ENCODE peak calls at places on chromosomes 7 and 10, in five cellular contexts. One of them, this sample, is unnamed.

GRCh38 chr10:30973737-30974136 is 57.9 kb downstream of the ZNF438 start:
- DNase-seq in K562: no peak
- DNase-seq in WTC11: no peak
- DNase-seq in GM12878: no peak
- DNase-seq in H1: no peak
- DNase-seq in this sample: no peak

GRCh38 chr7:17931069-17931468 is 9.2 kb downstream of the SNX13 start:
- DNase-seq in K562: no peak
- DNase-seq in WTC11: no peak
- DNase-seq in GM12878: no peak
- DNase-seq in H1: no peak
- DNase-seq in this sample: no peak

GRCh38 chr10:18264466-18264865 is 124.2 kb downstream of the CACNB2 start:
- DNase-seq in K562: no peak
- DNase-seq in WTC11: no peak
- DNase-seq in GM12878: no peak
- DNase-seq in H1: no peak
- DNase-seq in this sample: no peak

GRCh38 chr7:85630904-85631582 is 444.2 kb upstream of the SEMA3D start:
- DNase-seq in K562: no peak
- DNase-seq in WTC11: no peak
- DNase-seq in GM12878: no peak
- DNase-seq in H1: no peak
- DNase-seq in this sample: peak

GRCh38 chr7:155580367-155580766 is 34.0 kb upstream of the CNPY1 start:
- DNase-seq in K562: no peak
- DNase-seq in WTC11: no peak
- DNase-seq in GM12878: no peak
- DNase-seq in H1: no peak
- DNase-seq in this sample: no peak

GRCh38 chr7:18356195-18356645 is 139.3 kb upstream of the HDAC9 start:
- DNase-seq in K562: peak
- DNase-seq in WTC11: no peak
- DNase-seq in GM12878: no peak
- DNase-seq in H1: no peak
- DNase-seq in this sample: peak

GRCh38 chr7:28024786-28025334 is 155.7 kb downstream of the JAZF1 start:
- DNase-seq in K562: no peak
- DNase-seq in WTC11: no peak
- DNase-seq in GM12878: no peak
- DNase-seq in H1: no peak
- DNase-seq in this sample: no peak

GRCh38 chr10:132543916-132544743 is 6.5 kb downstream of the INPP5A start:
- DNase-seq in K562: no peak
- DNase-seq in WTC11: peak
- DNase-seq in GM12878: no peak
- DNase-seq in H1: no peak
- DNase-seq in this sample: no peak

GRCh38 chr7:31815796-31816195 is 128.8 kb downstream of the PPP1R17 start:
- DNase-seq in K562: no peak
- DNase-seq in WTC11: no peak
- DNase-seq in GM12878: no peak
- DNase-seq in H1: no peak
- DNase-seq in this sample: no peak

GRCh38 chr10:109883859-109884771 is 39.2 kb downstream of the XPNPEP1 start:
- DNase-seq in K562: peak
- DNase-seq in WTC11: peak
- DNase-seq in GM12878: no peak
- DNase-seq in H1: peak
- DNase-seq in this sample: peak

GRCh38 chr7:134637934-134638719 is 8.5 kb upstream of the BPGM start:
- DNase-seq in K562: no peak
- DNase-seq in WTC11: no peak
- DNase-seq in GM12878: no peak
- DNase-seq in H1: no peak
- DNase-seq in this sample: no peak

GRCh38 chr7:98286093-98286525 is 4.6 kb downstream of the BRI3 start:
- DNase-seq in K562: peak
- DNase-seq in WTC11: no peak
- DNase-seq in GM12878: no peak
- DNase-seq in H1: no peak
- DNase-seq in this sample: peak

GRCh38 chr7:66099551-66100407 is 14.9 kb upstream of the CRCP start:
- DNase-seq in K562: peak
- DNase-seq in WTC11: peak
- DNase-seq in GM12878: no peak
- DNase-seq in H1: peak
- DNase-seq in this sample: no peak

GRCh38 chr10:86607674-86608073 is 46.7 kb upstream of the OPN4 start:
- DNase-seq in K562: no peak
- DNase-seq in WTC11: no peak
- DNase-seq in GM12878: no peak
- DNase-seq in H1: no peak
- DNase-seq in this sample: no peak

GRCh38 chr10:86960003-86960862 is 1.8 kb downstream of the SNCG start:
- DNase-seq in K562: peak
- DNase-seq in WTC11: peak
- DNase-seq in GM12878: peak
- DNase-seq in H1: peak
- DNase-seq in this sample: peak

GRCh38 chr10:17643339-17643754 is 604 bp upstream of the STAM start:
- DNase-seq in K562: peak
- DNase-seq in WTC11: peak
- DNase-seq in GM12878: no peak
- DNase-seq in H1: no peak
- DNase-seq in this sample: peak

GRCh38 chr7:49398236-49398635 is 375.2 kb upstream of the VWC2 start:
- DNase-seq in K562: no peak
- DNase-seq in WTC11: no peak
- DNase-seq in GM12878: no peak
- DNase-seq in H1: no peak
- DNase-seq in this sample: no peak

GRCh38 chr7:33854951-33855350 is 50.4 kb upstream of the BMPER start:
- DNase-seq in K562: no peak
- DNase-seq in WTC11: no peak
- DNase-seq in GM12878: no peak
- DNase-seq in H1: no peak
- DNase-seq in this sample: no peak
- TF ChIP-seq USF2 in K562: no peak
- TF ChIP-seq USF2 in WTC11: no peak
- TF ChIP-seq USF2 in GM12878: no peak
- TF ChIP-seq USF2 in H1: no peak
- TF ChIP-seq USF2 in this sample: no peak

GRCh38 chr7:99460651-99461050 is 5.3 kb downstream of the ATP5MF start:
- DNase-seq in K562: no peak
- DNase-seq in WTC11: no peak
- DNase-seq in GM12878: no peak
- DNase-seq in H1: no peak
- DNase-seq in this sample: no peak
- TF ChIP-seq CREB1 in K562: no peak
- TF ChIP-seq CREB1 in WTC11: no peak
- TF ChIP-seq CREB1 in GM12878: no peak
- TF ChIP-seq CREB1 in H1: no peak
- TF ChIP-seq CREB1 in this sample: no peak

DNA sequence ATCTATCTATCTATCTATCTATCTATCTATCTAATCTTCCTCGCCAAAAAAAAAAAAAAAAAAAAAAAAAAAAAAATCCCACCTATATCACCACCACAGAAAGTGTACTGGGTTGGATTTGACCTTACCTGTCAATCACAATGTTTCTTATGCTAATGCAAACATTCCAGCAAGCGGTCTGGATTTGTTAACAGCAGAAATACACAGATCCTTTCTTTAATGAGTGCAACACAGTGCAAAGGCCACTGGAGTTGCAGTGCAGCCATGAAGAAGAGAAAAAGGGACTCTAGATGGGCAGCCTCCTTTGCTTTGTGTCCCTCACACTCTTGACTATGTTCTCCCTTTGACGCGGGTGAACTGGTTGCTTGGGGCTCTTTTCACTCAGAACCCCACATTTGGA is 127.3 kb upstream of the PRKCQ start:
- DNase-seq in K562: no peak
- DNase-seq in WTC11: no peak
- DNase-seq in GM12878: no peak
- DNase-seq in H1: no peak
- DNase-seq in this sample: peak
- TF ChIP-seq USF2 in K562: no peak
- TF ChIP-seq USF2 in WTC11: no peak
- TF ChIP-seq USF2 in GM12878: no peak
- TF ChIP-seq USF2 in H1: no peak
- TF ChIP-seq USF2 in this sample: no peak

GRCh38 chr7:116501425-116502167 is 2.1 kb downstream of the CAV2 start:
- DNase-seq in K562: peak
- DNase-seq in WTC11: no peak
- DNase-seq in GM12878: no peak
- DNase-seq in H1: no peak
- DNase-seq in this sample: no peak

GRCh38 chr7:116499168-116500070 is at the start of gene CAV2:
- DNase-seq in K562: peak
- DNase-seq in WTC11: peak
- DNase-seq in GM12878: no peak
- DNase-seq in H1: peak
- DNase-seq in this sample: no peak

GRCh38 chr7:116502201-116503096 is 2.9 kb downstream of the CAV2 start:
- DNase-seq in K562: no peak
- DNase-seq in WTC11: no peak
- DNase-seq in GM12878: no peak
- DNase-seq in H1: no peak
- DNase-seq in this sample: no peak

GRCh38 chr7:116497708-116498107 is 1.8 kb upstream of the CAV2 start:
- DNase-seq in K562: no peak
- DNase-seq in WTC11: no peak
- DNase-seq in GM12878: no peak
- DNase-seq in H1: no peak
- DNase-seq in this sample: no peak

GRCh38 chr7:116500071-116500853 is 724 bp downstream of the CAV2 start:
- DNase-seq in K562: peak
- DNase-seq in WTC11: peak
- DNase-seq in GM12878: no peak
- DNase-seq in H1: no peak
- DNase-seq in this sample: no peak
- TF ChIP-seq CREB1 in K562: no peak
- TF ChIP-seq CREB1 in WTC11: no peak
- TF ChIP-seq CREB1 in GM12878: no peak
- TF ChIP-seq CREB1 in H1: no peak
- TF ChIP-seq CREB1 in this sample: no peak

DNA sequence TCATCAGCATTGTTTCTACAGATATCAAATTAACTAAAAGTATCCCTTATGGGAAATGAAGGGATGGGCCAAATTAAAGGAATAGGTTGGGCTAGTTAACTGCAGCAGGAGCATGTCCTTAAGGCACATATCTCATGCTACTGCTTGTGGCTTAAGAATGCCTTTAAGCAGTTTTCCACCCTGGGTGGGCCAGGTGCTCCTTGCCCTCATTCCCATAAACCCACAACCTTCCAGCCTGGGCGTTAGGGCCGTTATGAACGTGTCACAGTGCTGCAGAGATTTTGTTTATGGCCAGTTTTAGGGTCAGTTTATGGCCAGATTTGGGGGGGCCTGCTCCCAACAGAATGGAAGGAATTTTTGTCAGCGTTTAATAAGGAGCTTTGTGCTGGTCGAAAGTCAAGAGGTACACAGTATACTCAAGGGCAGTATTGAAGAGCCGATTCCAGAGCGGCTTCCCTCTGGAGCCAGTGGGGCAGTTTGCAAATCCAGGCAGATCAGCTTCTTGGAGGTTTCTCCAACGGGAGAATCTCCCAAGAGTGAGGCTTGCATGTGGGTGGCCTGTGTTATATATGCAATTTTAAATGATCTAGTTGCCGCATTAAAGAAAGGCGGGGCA is 7.7 kb downstream of the PFKP start:
- DNase-seq in K562: no peak
- DNase-seq in WTC11: no peak
- DNase-seq in GM12878: no peak
- DNase-seq in H1: no peak
- DNase-seq in this sample: no peak
- TF ChIP-seq USF2 in K562: no peak
- TF ChIP-seq USF2 in WTC11: no peak
- TF ChIP-seq USF2 in GM12878: no peak
- TF ChIP-seq USF2 in H1: no peak
- TF ChIP-seq USF2 in this sample: no peak

DNA sequence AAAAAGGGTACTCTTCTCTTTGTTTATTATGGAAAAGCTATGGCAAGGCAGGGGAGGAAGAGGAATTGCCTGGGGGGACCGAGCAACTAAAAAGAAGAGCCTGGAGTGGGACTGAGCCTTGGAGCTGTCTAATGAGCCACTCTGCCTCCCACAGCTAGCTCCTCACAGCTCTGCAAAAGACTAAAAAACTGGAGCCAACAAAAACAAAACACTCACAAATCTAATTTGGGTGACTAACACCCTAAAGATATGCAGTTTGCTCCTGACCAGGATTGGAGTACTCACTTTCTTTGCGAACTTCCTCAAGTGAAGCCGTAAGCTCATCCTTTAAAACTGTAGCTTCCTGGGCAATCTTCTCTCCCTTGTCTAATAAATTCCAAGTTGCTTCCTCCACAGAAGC is 89.4 kb downstream of the CTNNA3 start:
- DNase-seq in K562: no peak
- DNase-seq in WTC11: no peak
- DNase-seq in GM12878: no peak
- DNase-seq in H1: no peak
- DNase-seq in this sample: no peak
- TF ChIP-seq CREB1 in K562: no peak
- TF ChIP-seq CREB1 in WTC11: no peak
- TF ChIP-seq CREB1 in GM12878: no peak
- TF ChIP-seq CREB1 in H1: no peak
- TF ChIP-seq CREB1 in this sample: no peak

DNA sequence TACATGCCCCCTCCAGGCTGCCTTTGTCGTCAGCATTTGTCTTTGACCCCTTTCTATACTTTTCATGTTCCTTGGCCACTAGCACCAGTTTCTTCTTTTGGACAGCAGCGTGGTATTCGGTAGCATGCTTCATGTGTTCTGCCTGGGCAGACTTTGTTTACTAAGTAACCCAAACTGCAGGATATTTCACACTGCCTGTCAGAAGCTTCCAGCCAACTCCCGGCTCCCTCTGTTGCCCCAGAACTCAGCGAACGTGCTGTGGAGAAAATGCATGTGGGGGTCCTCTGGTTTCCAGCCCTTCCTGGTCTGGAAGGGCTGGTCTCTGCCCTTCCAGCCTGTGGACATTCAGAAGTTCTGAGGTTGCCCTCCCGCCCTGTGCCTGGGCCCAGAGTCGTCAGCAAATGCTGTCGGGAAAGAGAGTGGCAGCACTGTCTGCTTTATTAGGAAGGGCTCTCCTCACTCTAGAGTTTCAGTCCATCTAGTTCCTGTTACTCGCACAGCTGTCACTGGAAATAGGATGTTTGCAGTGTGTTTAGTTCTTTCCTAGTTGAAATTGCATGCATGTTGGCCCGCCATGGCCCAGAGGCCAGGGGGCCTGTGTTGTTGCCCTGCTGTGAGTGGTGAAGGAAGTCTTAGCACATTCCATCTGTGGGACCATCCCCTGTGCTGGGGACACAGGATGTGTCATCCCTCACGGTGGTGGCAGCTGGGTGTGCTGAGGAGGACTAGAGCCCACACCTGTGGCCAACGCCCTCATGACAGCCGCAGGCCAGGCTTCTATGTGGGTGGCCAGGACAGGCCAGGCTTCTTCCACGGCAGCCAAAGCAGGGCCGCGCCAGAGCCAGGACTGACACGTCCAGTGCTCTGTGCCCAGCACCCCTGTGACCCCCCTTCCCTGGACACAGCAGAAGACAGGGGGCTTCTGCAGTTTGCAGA is 45.6 kb downstream of the ZNF467 start:
- DNase-seq in K562: no peak
- DNase-seq in WTC11: no peak
- DNase-seq in GM12878: no peak
- DNase-seq in H1: no peak
- DNase-seq in this sample: no peak
- TF ChIP-seq USF2 in K562: no peak
- TF ChIP-seq USF2 in WTC11: no peak
- TF ChIP-seq USF2 in GM12878: no peak
- TF ChIP-seq USF2 in H1: no peak
- TF ChIP-seq USF2 in this sample: no peak

This sample was measured in HepG2.